ENCODE peak calls at places on chromosomes 6 and 20, in nine cellular contexts. One of them, this sample, is unnamed.

GRCh38 chr6:157597461-157598312 is 216.7 kb downstream of the ZDHHC14 start:
- DNase-seq in astrocyte: no peak
- DNase-seq in adrenal gland: peak; percentile 70
- DNase-seq in stomach: peak; percentile 70
- DNase-seq in CD8-positive, alpha-beta T cell: peak; percentile 32
- DNase-seq in ovary: peak; percentile 37
- DNase-seq in HCT116: peak; percentile 24
- DNase-seq in left ventricle myocardium inferior: peak; percentile 36
- DNase-seq in OCI-LY7: peak; percentile 71
- DNase-seq in this sample: peak; percentile 65

GRCh38 chr6:15501806-15502450 is 160.9 kb downstream of the DTNBP1 start:
- DNase-seq in adrenal gland: peak; percentile 65
- DNase-seq in HCT116: no peak
- DNase-seq in astrocyte: peak; percentile 70
- DNase-seq in stomach: no peak
- DNase-seq in ovary: peak; percentile 80
- DNase-seq in CD8-positive, alpha-beta T cell: no peak
- DNase-seq in OCI-LY7: no peak
- DNase-seq in left ventricle myocardium inferior: peak; percentile 55
- DNase-seq in this sample: peak; percentile 72

GRCh38 chr6:76026101-76026500 is 46.4 kb downstream of the IMPG1 start:
- DNase-seq in OCI-LY7: no peak
- DNase-seq in astrocyte: peak; percentile 6
- DNase-seq in stomach: no peak
- DNase-seq in HCT116: no peak
- DNase-seq in ovary: no peak
- DNase-seq in adrenal gland: no peak
- DNase-seq in left ventricle myocardium inferior: no peak
- DNase-seq in CD8-positive, alpha-beta T cell: no peak
- DNase-seq in this sample: no peak

GRCh38 chr20:24964518-24964838 is 15.4 kb downstream of the CST7 start:
- DNase-seq in left ventricle myocardium inferior: no peak
- DNase-seq in astrocyte: no peak
- DNase-seq in adrenal gland: no peak
- DNase-seq in ovary: no peak
- DNase-seq in CD8-positive, alpha-beta T cell: no peak
- DNase-seq in stomach: no peak
- DNase-seq in HCT116: no peak
- DNase-seq in OCI-LY7: no peak
- DNase-seq in this sample: no peak

GRCh38 chr6:77457720-77458349 is 5.5 kb downstream of the HTR1B start:
- DNase-seq in stomach: peak; percentile 65
- DNase-seq in astrocyte: peak; percentile 85
- DNase-seq in OCI-LY7: peak; percentile 41
- DNase-seq in ovary: peak; percentile 67
- DNase-seq in adrenal gland: peak; percentile 86
- DNase-seq in HCT116: peak; percentile 84
- DNase-seq in CD8-positive, alpha-beta T cell: peak; percentile 15
- DNase-seq in left ventricle myocardium inferior: peak; percentile 56
- DNase-seq in this sample: peak; percentile 89

GRCh38 chr6:138242987-138243592 is 24.8 kb upstream of the PBOV1 start:
- DNase-seq in left ventricle myocardium inferior: no peak
- DNase-seq in OCI-LY7: no peak
- DNase-seq in CD8-positive, alpha-beta T cell: no peak
- DNase-seq in ovary: no peak
- DNase-seq in stomach: no peak
- DNase-seq in HCT116: no peak
- DNase-seq in adrenal gland: no peak
- DNase-seq in astrocyte: no peak
- DNase-seq in this sample: no peak

GRCh38 chr6:145071836-145072235 is 663.5 kb downstream of the EPM2A start:
- DNase-seq in OCI-LY7: no peak
- DNase-seq in adrenal gland: no peak
- DNase-seq in CD8-positive, alpha-beta T cell: no peak
- DNase-seq in stomach: no peak
- DNase-seq in HCT116: no peak
- DNase-seq in ovary: no peak
- DNase-seq in astrocyte: peak; percentile 76
- DNase-seq in left ventricle myocardium inferior: no peak
- DNase-seq in this sample: no peak

GRCh38 chr20:3797592-3798404 is 1.7 kb downstream of the CDC25B start:
- DNase-seq in astrocyte: no peak
- DNase-seq in left ventricle myocardium inferior: no peak
- DNase-seq in CD8-positive, alpha-beta T cell: peak; percentile 56
- DNase-seq in stomach: no peak
- DNase-seq in OCI-LY7: peak; percentile 65
- DNase-seq in HCT116: no peak
- DNase-seq in ovary: no peak
- DNase-seq in adrenal gland: no peak
- DNase-seq in this sample: no peak

GRCh38 chr6:79946242-79946641 is 1.1 kb downstream of the ELOVL4 start:
- DNase-seq in CD8-positive, alpha-beta T cell: peak; percentile 27
- DNase-seq in astrocyte: peak; percentile 26
- DNase-seq in OCI-LY7: peak; percentile 1
- DNase-seq in left ventricle myocardium inferior: no peak
- DNase-seq in ovary: no peak
- DNase-seq in HCT116: no peak
- DNase-seq in stomach: no peak
- DNase-seq in adrenal gland: no peak
- DNase-seq in this sample: peak; percentile 40

GRCh38 chr6:118697554-118697953 is 46.2 kb upstream of the CEP85L start:
- DNase-seq in adrenal gland: no peak
- DNase-seq in ovary: no peak
- DNase-seq in HCT116: no peak
- DNase-seq in stomach: no peak
- DNase-seq in CD8-positive, alpha-beta T cell: no peak
- DNase-seq in astrocyte: no peak
- DNase-seq in OCI-LY7: no peak
- DNase-seq in left ventricle myocardium inferior: no peak
- DNase-seq in this sample: no peak

GRCh38 chr6:89610149-89610642 is 28.4 kb downstream of the LYRM2 start:
- DNase-seq in astrocyte: no peak
- DNase-seq in HCT116: peak; percentile 19
- DNase-seq in left ventricle myocardium inferior: peak; percentile 69
- DNase-seq in CD8-positive, alpha-beta T cell: peak; percentile 86
- DNase-seq in adrenal gland: peak; percentile 66
- DNase-seq in ovary: peak; percentile 57
- DNase-seq in OCI-LY7: peak; percentile 72
- DNase-seq in stomach: peak; percentile 80
- DNase-seq in this sample: peak; percentile 72

GRCh38 chr6:134870677-134871498 is 79.0 kb downstream of the ALDH8A1 start:
- DNase-seq in OCI-LY7: peak; percentile 94
- DNase-seq in astrocyte: peak; percentile 47
- DNase-seq in stomach: no peak
- DNase-seq in HCT116: no peak
- DNase-seq in CD8-positive, alpha-beta T cell: no peak
- DNase-seq in adrenal gland: no peak
- DNase-seq in left ventricle myocardium inferior: no peak
- DNase-seq in ovary: no peak
- DNase-seq in this sample: no peak

GRCh38 chr6:112372213-112372806 is 25.2 kb downstream of the RFPL4B start:
- DNase-seq in OCI-LY7: peak; percentile 1
- DNase-seq in ovary: no peak
- DNase-seq in stomach: no peak
- DNase-seq in adrenal gland: no peak
- DNase-seq in left ventricle myocardium inferior: no peak
- DNase-seq in HCT116: peak; percentile 18
- DNase-seq in astrocyte: peak; percentile 48
- DNase-seq in CD8-positive, alpha-beta T cell: no peak
- DNase-seq in this sample: no peak

GRCh38 chr20:57573893-57574292 is 13.0 kb downstream of the PCK1 start:
- DNase-seq in HCT116: no peak
- DNase-seq in adrenal gland: no peak
- DNase-seq in OCI-LY7: peak; percentile 44
- DNase-seq in left ventricle myocardium inferior: no peak
- DNase-seq in stomach: no peak
- DNase-seq in astrocyte: no peak
- DNase-seq in CD8-positive, alpha-beta T cell: no peak
- DNase-seq in ovary: no peak
- DNase-seq in this sample: no peak

GRCh38 chr20:48725589-48725991 is 102.2 kb downstream of the PREX1 start:
- DNase-seq in stomach: no peak
- DNase-seq in ovary: no peak
- DNase-seq in left ventricle myocardium inferior: no peak
- DNase-seq in HCT116: peak; percentile 21
- DNase-seq in CD8-positive, alpha-beta T cell: no peak
- DNase-seq in astrocyte: peak; percentile 66
- DNase-seq in OCI-LY7: no peak
- DNase-seq in adrenal gland: peak; percentile 88
- DNase-seq in this sample: no peak

GRCh38 chr20:53764416-53764800 is 170.8 kb upstream of the ZNF217 start:
- DNase-seq in ovary: no peak
- DNase-seq in HCT116: no peak
- DNase-seq in OCI-LY7: no peak
- DNase-seq in CD8-positive, alpha-beta T cell: no peak
- DNase-seq in astrocyte: no peak
- DNase-seq in stomach: no peak
- DNase-seq in left ventricle myocardium inferior: no peak
- DNase-seq in adrenal gland: no peak
- DNase-seq in this sample: no peak
- H3K4me1 ChIP-seq in ovary: no peaks in the 10 kb centered on the region
- H3K4me1 ChIP-seq in HCT116: no peaks in the 10 kb centered on the region
- H3K4me1 ChIP-seq in OCI-LY7: peaks cover 5% of the 10 kb centered on the region
- H3K4me1 ChIP-seq in CD8-positive, alpha-beta T cell: peaks cover 7% of the 10 kb centered on the region
- H3K4me1 ChIP-seq in astrocyte: peaks cover 6% of the 10 kb centered on the region
- H3K4me1 ChIP-seq in stomach: peaks cover 24% of the 10 kb centered on the region
- H3K4me1 ChIP-seq in left ventricle myocardium inferior: no peaks in the 10 kb centered on the region
- H3K4me1 ChIP-seq in adrenal gland: no peaks in the 10 kb centered on the region
- H3K4me1 ChIP-seq in this sample: peaks cover 31% of the 10 kb centered on the region

GRCh38 chr6:27495386-27496135 is 22.7 kb upstream of the ZNF184 start:
- DNase-seq in stomach: no peak
- DNase-seq in HCT116: peak; percentile 59
- DNase-seq in OCI-LY7: no peak
- DNase-seq in ovary: peak; percentile 58
- DNase-seq in left ventricle myocardium inferior: peak; percentile 43
- DNase-seq in CD8-positive, alpha-beta T cell: peak; percentile 27
- DNase-seq in adrenal gland: peak; percentile 31
- DNase-seq in astrocyte: peak; percentile 88
- DNase-seq in this sample: peak; percentile 85
- TF ChIP-seq CTCF in stomach: no peak
- TF ChIP-seq CTCF in HCT116: peak; percentile 28
- TF ChIP-seq CTCF in OCI-LY7: no peak
- TF ChIP-seq CTCF in ovary: no peak
- TF ChIP-seq CTCF in left ventricle myocardium inferior: no peak
- TF ChIP-seq CTCF in CD8-positive, alpha-beta T cell: no peak
- TF ChIP-seq CTCF in adrenal gland: no peak
- TF ChIP-seq CTCF in astrocyte: peak; percentile 16
- TF ChIP-seq CTCF in this sample: no peak

DNA sequence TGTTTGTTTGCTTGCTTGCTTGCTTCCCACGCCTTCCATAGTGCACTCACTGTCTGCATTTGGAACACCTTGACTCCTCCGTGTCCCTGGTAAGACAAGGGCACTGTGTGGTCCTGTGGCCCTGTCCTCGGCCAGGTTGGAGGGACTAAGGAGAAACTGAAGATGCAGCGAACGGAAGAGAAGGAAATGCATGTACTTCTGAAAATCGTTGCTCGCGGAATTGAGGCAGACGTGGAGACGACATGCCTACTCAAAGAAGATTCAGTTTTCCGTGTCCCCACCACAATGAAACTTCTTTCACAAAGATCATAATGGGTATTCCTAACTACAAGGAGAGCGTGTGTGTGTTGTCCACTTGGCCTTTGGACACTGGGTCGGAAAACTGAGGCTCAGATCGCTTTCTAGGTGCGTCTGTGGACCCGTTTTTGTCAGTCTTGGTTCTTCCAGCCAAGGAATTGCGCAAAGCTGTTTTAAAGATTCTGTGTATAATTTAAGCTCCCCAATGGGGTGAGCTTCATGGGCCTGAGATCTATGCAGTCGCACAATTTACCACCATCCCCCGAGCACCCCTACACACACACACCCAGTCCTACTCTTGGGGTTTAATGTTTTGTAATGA is 120.4 kb upstream of the ZNF184 start:
- DNase-seq in ovary: no peak
- DNase-seq in left ventricle myocardium inferior: no peak
- DNase-seq in HCT116: no peak
- DNase-seq in OCI-LY7: no peak
- DNase-seq in CD8-positive, alpha-beta T cell: no peak
- DNase-seq in stomach: no peak
- DNase-seq in astrocyte: no peak
- DNase-seq in adrenal gland: no peak
- DNase-seq in this sample: no peak
- H3K4me3 ChIP-seq in ovary: no peak overlapping the region
- H3K4me3 ChIP-seq in left ventricle myocardium inferior: no peak overlapping the region
- H3K4me3 ChIP-seq in HCT116: no peak overlapping the region
- H3K4me3 ChIP-seq in OCI-LY7: no peak overlapping the region
- H3K4me3 ChIP-seq in CD8-positive, alpha-beta T cell: no peak overlapping the region
- H3K4me3 ChIP-seq in stomach: no peak overlapping the region
- H3K4me3 ChIP-seq in astrocyte: peak overlapping the region; percentile 49
- H3K4me3 ChIP-seq in adrenal gland: no peak overlapping the region
- H3K4me3 ChIP-seq in this sample: peak overlapping the region; percentile 25

GRCh38 chr6:57250348-57250747 is 28.2 kb upstream of the RAB23 start:
- DNase-seq in CD8-positive, alpha-beta T cell: no peak
- DNase-seq in astrocyte: no peak
- DNase-seq in left ventricle myocardium inferior: no peak
- DNase-seq in HCT116: no peak
- DNase-seq in OCI-LY7: no peak
- DNase-seq in ovary: no peak
- DNase-seq in adrenal gland: no peak
- DNase-seq in stomach: no peak
- DNase-seq in this sample: no peak
- H3K4me1 ChIP-seq in CD8-positive, alpha-beta T cell: no peaks in the 10 kb centered on the region
- H3K4me1 ChIP-seq in astrocyte: peaks cover 8% of the 10 kb centered on the region
- H3K4me1 ChIP-seq in left ventricle myocardium inferior: peaks cover 8% of the 10 kb centered on the region
- H3K4me1 ChIP-seq in HCT116: no peaks in the 10 kb centered on the region
- H3K4me1 ChIP-seq in OCI-LY7: no peaks in the 10 kb centered on the region
- H3K4me1 ChIP-seq in ovary: peaks cover 10% of the 10 kb centered on the region
- H3K4me1 ChIP-seq in adrenal gland: no peaks in the 10 kb centered on the region
- H3K4me1 ChIP-seq in stomach: peaks cover 13% of the 10 kb centered on the region
- H3K4me1 ChIP-seq in this sample: peaks cover 18% of the 10 kb centered on the region

GRCh38 chr6:129623008-129623732 is 86.8 kb downstream of the ARHGAP18 start:
- DNase-seq in left ventricle myocardium inferior: no peak
- DNase-seq in ovary: no peak
- DNase-seq in CD8-positive, alpha-beta T cell: no peak
- DNase-seq in astrocyte: no peak
- DNase-seq in HCT116: no peak
- DNase-seq in stomach: no peak
- DNase-seq in adrenal gland: no peak
- DNase-seq in OCI-LY7: no peak
- DNase-seq in this sample: no peak

GRCh38 chr6:129624488-129624887 is 85.5 kb downstream of the ARHGAP18 start:
- DNase-seq in left ventricle myocardium inferior: no peak
- DNase-seq in adrenal gland: no peak
- DNase-seq in ovary: no peak
- DNase-seq in CD8-positive, alpha-beta T cell: no peak
- DNase-seq in stomach: no peak
- DNase-seq in astrocyte: no peak
- DNase-seq in OCI-LY7: no peak
- DNase-seq in HCT116: no peak
- DNase-seq in this sample: no peak

GRCh38 chr6:129620234-129620610 is 89.8 kb downstream of the ARHGAP18 start:
- DNase-seq in OCI-LY7: no peak
- DNase-seq in left ventricle myocardium inferior: no peak
- DNase-seq in CD8-positive, alpha-beta T cell: no peak
- DNase-seq in astrocyte: no peak
- DNase-seq in stomach: no peak
- DNase-seq in HCT116: no peak
- DNase-seq in ovary: no peak
- DNase-seq in adrenal gland: no peak
- DNase-seq in this sample: no peak

GRCh38 chr6:129619579-129620233 is 90.3 kb downstream of the ARHGAP18 start:
- DNase-seq in left ventricle myocardium inferior: no peak
- DNase-seq in astrocyte: no peak
- DNase-seq in adrenal gland: no peak
- DNase-seq in HCT116: no peak
- DNase-seq in ovary: no peak
- DNase-seq in stomach: no peak
- DNase-seq in OCI-LY7: no peak
- DNase-seq in CD8-positive, alpha-beta T cell: no peak
- DNase-seq in this sample: no peak

GRCh38 chr6:129621252-129621651 is 88.7 kb downstream of the ARHGAP18 start:
- DNase-seq in left ventricle myocardium inferior: no peak
- DNase-seq in adrenal gland: no peak
- DNase-seq in CD8-positive, alpha-beta T cell: peak; percentile 24
- DNase-seq in HCT116: no peak
- DNase-seq in ovary: no peak
- DNase-seq in OCI-LY7: peak; percentile 16
- DNase-seq in astrocyte: no peak
- DNase-seq in stomach: peak; percentile 34
- DNase-seq in this sample: no peak
- TF ChIP-seq CTCF in left ventricle myocardium inferior: peak; percentile 49
- TF ChIP-seq CTCF in adrenal gland: peak; percentile 35
- TF ChIP-seq CTCF in CD8-positive, alpha-beta T cell: no peak
- TF ChIP-seq CTCF in HCT116: peak; percentile 54
- TF ChIP-seq CTCF in ovary: no peak
- TF ChIP-seq CTCF in OCI-LY7: peak; percentile 68
- TF ChIP-seq CTCF in astrocyte: peak; percentile 14
- TF ChIP-seq CTCF in stomach: peak; percentile 34
- TF ChIP-seq CTCF in this sample: no peak